ENCODE peak calls at places on chromosomes 3 and 15, in nine cellular contexts. O is PC-3, C is SK-N-SH, D is fibroblast of lung, F is HCT116, H is endothelial cell of umbilical vein, V is neuronal stem cell, P is K562, I is neural progenitor cell. N is an unnamed sample.
A peak's percentile ranks its signal among the peaks of the same experiment; 100 is the strongest.

GRCh38 chr15:94844533-94845390 is 613.4 kb downstream of the MCTP2 start:
- DNase-seq in F (no peak), I (peak; percentile 76), V (peak; percentile 33), O (no peak), D (peak; percentile 60), C (peak; percentile 77), H (peak; percentile 98), P (peak; percentile 89), N (no peak)

GRCh38 chr3:157129782-157130137 is 30.2 kb downstream of the CCNL1 start:
- DNase-seq in D (no peak), F (peak; percentile 74), O (peak; percentile 63), P (no peak), V (peak; percentile 26), H (peak; percentile 41), C (no peak), I (peak; percentile 71), N (no peak)

GRCh38 chr3:189184566-189184965 is 12.8 kb downstream of the TPRG1 start:
- DNase-seq in V (no peak), I (no peak), O (no peak), P (no peak), F (no peak), C (no peak), H (no peak), D (no peak), N (no peak)

GRCh38 chr3:19711160-19711782 is 222.7 kb downstream of the EFHB start:
- DNase-seq in O (no peak), I (peak; percentile 2), V (no peak), D (no peak), P (no peak), C (no peak), F (no peak), H (no peak), N (no peak)

GRCh38 chr3:172647823-172648222 is 63.0 kb downstream of the NCEH1 start:
- DNase-seq in V (no peak), O (peak; percentile 74), C (no peak), D (no peak), F (peak; percentile 43), P (no peak), I (no peak), H (no peak), N (no peak)

GRCh38 chr3:42067324-42067723 is 23.8 kb upstream of the TRAK1 start:
- DNase-seq in D (peak; percentile 74), O (no peak), H (peak; percentile 66), P (no peak), C (no peak), V (no peak), I (no peak), F (no peak), N (no peak)

GRCh38 chr3:179652467-179653105 is at the start of gene USP13:
- DNase-seq in V (no peak), O (peak; percentile 75), C (peak; percentile 95), I (peak; percentile 94), P (peak; percentile 64), F (peak; percentile 66), D (peak; percentile 84), H (peak; percentile 81), N (peak; percentile 74)

GRCh38 chr3:146339262-146339808 is 88.4 kb upstream of the PLSCR4 start:
- DNase-seq in H (no peak), F (no peak), V (no peak), O (no peak), I (no peak), D (peak; percentile 94), P (no peak), C (no peak), N (no peak)

GRCh38 chr3:136988651-136989050 is 30.9 kb downstream of the IL20RB start:
- DNase-seq in D (no peak), C (no peak), F (no peak), P (no peak), H (no peak), I (no peak), O (no peak), V (no peak), N (no peak)

DNA sequence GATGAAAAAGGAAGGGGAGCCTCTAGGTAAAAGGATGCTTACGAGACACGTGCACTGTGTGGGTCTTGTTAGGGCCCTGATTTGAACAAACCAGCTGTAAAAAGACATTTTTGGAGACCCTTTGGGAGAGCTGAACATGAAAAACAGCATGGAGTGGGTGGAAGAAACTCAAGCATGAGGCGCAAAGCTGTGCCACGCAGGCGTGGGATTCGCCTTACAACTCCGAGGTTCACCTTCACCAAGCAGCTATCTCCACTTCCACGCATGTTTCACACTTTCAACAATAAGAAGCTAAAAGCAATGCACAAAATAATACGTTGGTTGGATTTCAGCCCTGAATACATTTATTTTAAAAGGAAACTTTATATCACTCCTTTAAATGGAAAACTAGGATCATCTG is 42.6 kb downstream of the IQSEC1 start:
- DNase-seq in I (no peak), O (no peak), V (no peak), D (no peak), H (no peak), C (no peak), P (no peak), F (no peak), N (no peak)
- H3K4me3 ChIP-seq in I (no peak overlapping the region), O (no peak overlapping the region), V (no peak overlapping the region), D (no peak overlapping the region), H (no peak overlapping the region), C (no peak overlapping the region), P (no peak overlapping the region), F (no peak overlapping the region), N (no peak overlapping the region)

GRCh38 chr3:31403197-31403596 is 129.5 kb upstream of the STT3B start:
- DNase-seq in F (no peak), V (no peak), I (no peak), P (no peak), H (no peak), D (no peak), O (no peak), C (peak; percentile 23), N (no peak)

GRCh38 chr3:31402118-31402517 is 130.6 kb upstream of the STT3B start:
- DNase-seq in O (no peak), C (no peak), V (no peak), I (no peak), H (peak; percentile 44), F (no peak), P (no peak), D (no peak), N (no peak)

GRCh38 chr3:31404871-31405270 is 127.9 kb upstream of the STT3B start:
- DNase-seq in I (no peak), O (no peak), F (no peak), C (no peak), P (no peak), D (no peak), V (no peak), H (no peak), N (no peak)

GRCh38 chr3:31399270-31399669 is 133.5 kb upstream of the STT3B start:
- DNase-seq in P (no peak), F (no peak), V (no peak), I (no peak), D (no peak), C (no peak), H (no peak), O (no peak), N (peak; percentile 25)
- H3K4me2 ChIP-seq in P (no peak overlapping the region), F (no peak overlapping the region), V (no peak overlapping the region), I (no peak overlapping the region), D (no peak overlapping the region), C (no peak overlapping the region), H (no peak overlapping the region), O (no peak overlapping the region), N (peak overlapping the region; percentile 23)

GRCh38 chr15:83200162-83200561 is 7.5 kb downstream of the HDGFL3 start:
- DNase-seq in V (no peak), F (no peak), P (no peak), H (no peak), I (no peak), D (peak; percentile 55), O (no peak), C (no peak), N (no peak)
- H3K4me1 ChIP-seq in V (peaks cover 3% of the 10 kb centered on the region), F (no peaks in the 10 kb centered on the region), P (no peaks in the 10 kb centered on the region), H (peaks cover 28% of the 10 kb centered on the region), I (peaks cover 22% of the 10 kb centered on the region), D (no peaks in the 10 kb centered on the region), O (peaks cover 10% of the 10 kb centered on the region), C (no peaks in the 10 kb centered on the region), N (peaks cover 11% of the 10 kb centered on the region)

GRCh38 chr3:129317876-129318275 is 39.2 kb downstream of the HMCES start:
- DNase-seq in D (no peak), I (no peak), V (no peak), C (no peak), O (no peak), H (no peak), P (no peak), F (no peak), N (no peak)

GRCh38 chr3:129315386-129315991 is 36.8 kb downstream of the HMCES start:
- DNase-seq in H (peak; percentile 49), D (peak; percentile 23), P (peak; percentile 40), V (no peak), F (no peak), O (peak; percentile 9), C (peak; percentile 53), I (peak; percentile 38), N (peak; percentile 52)

GRCh38 chr3:129317014-129317771 is 38.5 kb downstream of the HMCES start:
- DNase-seq in P (no peak), D (no peak), H (no peak), V (no peak), F (no peak), I (no peak), C (peak; percentile 67), O (no peak), N (no peak)

GRCh38 chr3:129314757-129315385 is 36.2 kb downstream of the HMCES start:
- DNase-seq in C (peak; percentile 96), P (peak; percentile 79), V (peak; percentile 91), I (peak; percentile 97), O (peak; percentile 79), D (peak; percentile 94), F (peak; percentile 51), H (peak; percentile 85), N (peak; percentile 68)

GRCh38 chr3:129316121-129317013 is 37.7 kb downstream of the HMCES start:
- DNase-seq in I (peak; percentile 90), D (peak; percentile 86), O (peak; percentile 77), P (peak; percentile 73), C (peak; percentile 94), V (peak; percentile 90), F (peak; percentile 64), H (peak; percentile 78), N (peak; percentile 89)
- H3K4me3 ChIP-seq in I (peak overlapping the region; percentile 92), D (peak overlapping the region; percentile 83), O (peak overlapping the region; percentile 86), P (peak overlapping the region; percentile 78), C (peak overlapping the region; percentile 89), V (peak overlapping the region; percentile 100), F (peak overlapping the region; percentile 85), H (peak overlapping the region; percentile 90), N (peak overlapping the region; percentile 96)

GRCh38 chr15:98878172-98878571 is 129.4 kb downstream of the PGPEP1L start:
- DNase-seq in I (no peak), O (no peak), P (no peak), F (no peak), D (peak; percentile 52), V (no peak), C (no peak), H (no peak), N (no peak)
- H3K4me2 ChIP-seq in I (no peak overlapping the region), O (no peak overlapping the region), P (no peak overlapping the region), F (no peak overlapping the region), D (no peak overlapping the region), V (no peak overlapping the region), C (peak overlapping the region; percentile 32), H (no peak overlapping the region), N (no peak overlapping the region)

GRCh38 chr3:169939751-169940150 is 26.9 kb upstream of the SEC62 start:
- DNase-seq in V (no peak), H (no peak), D (no peak), C (no peak), F (no peak), O (no peak), I (no peak), P (no peak), N (no peak)
- H3K4me1 ChIP-seq in V (no peaks in the 10 kb centered on the region), H (no peaks in the 10 kb centered on the region), D (no peaks in the 10 kb centered on the region), C (no peaks in the 10 kb centered on the region), F (no peaks in the 10 kb centered on the region), O (no peaks in the 10 kb centered on the region), I (no peaks in the 10 kb centered on the region), P (peaks cover 9% of the 10 kb centered on the region), N (no peaks in the 10 kb centered on the region)